ENCODE peak calls at places on chromosome 6, in four cellular contexts. N is lower leg skin, K is GM23248, W is thyroid gland. P is an unnamed sample.

GRCh38 chr6:6392214-6393068 is 72.0 kb upstream of the F13A1 start:
- DNase-seq in N (no peak), W (no peak), K (no peak), P (no peak)

GRCh38 chr6:30043744-30044143 is 17.3 kb upstream of the POLR1H start:
- DNase-seq in K (no peak), W (no peak), N (no peak), P (no peak)

GRCh38 chr6:28335040-28335563 is 846 bp downstream of the ZSCAN31 start:
- DNase-seq in N (no peak), W (peak; percentile 11), K (no peak), P (no peak)

GRCh38 chr6:113697642-113698410 is 159.3 kb upstream of the MARCKS start:
- DNase-seq in N (no peak), W (no peak), K (peak; percentile 92), P (peak; percentile 74)

GRCh38 chr6:170434821-170435155 is 118.3 kb downstream of the PSMB1 start:
- DNase-seq in N (peak; percentile 76), W (no peak), K (no peak), P (no peak)

GRCh38 chr6:13710552-13711383 is 867 bp downstream of the RANBP9 start:
- DNase-seq in K (peak; percentile 62), N (peak; percentile 88), W (peak; percentile 64), P (no peak)

GRCh38 chr6:104689551-104690205 is 170.0 kb downstream of the HACE1 start:
- DNase-seq in N (no peak), K (peak; percentile 81), W (no peak), P (peak; percentile 21)

GRCh38 chr6:7749493-7749892 is 23.6 kb downstream of the BMP6 start:
- DNase-seq in N (no peak), K (peak; percentile 63), W (no peak), P (no peak)

GRCh38 chr6:105484238-105485161 is 81.6 kb upstream of the PREP start:
- DNase-seq in W (no peak), N (no peak), K (peak; percentile 60), P (no peak)

GRCh38 chr6:12014027-12014872 is 2.1 kb downstream of the HIVEP1 start:
- DNase-seq in W (no peak), N (no peak), K (peak; percentile 73), P (no peak)

GRCh38 chr6:84282566-84282965 is 55.1 kb upstream of the CEP162 start:
- DNase-seq in N (peak; percentile 83), K (peak; percentile 75), W (peak; percentile 50), P (peak; percentile 78)

GRCh38 chr6:11202513-11203305 is 29.8 kb downstream of the NEDD9 start:
- DNase-seq in K (no peak), N (no peak), W (peak; percentile 17), P (no peak)

GRCh38 chr6:66396145-66396544 is 689.1 kb upstream of the EYS start:
- DNase-seq in N (no peak), W (no peak), K (no peak), P (no peak)

GRCh38 chr6:11978169-11978987 is 33.7 kb upstream of the HIVEP1 start:
- DNase-seq in N (no peak), W (no peak), K (no peak), P (no peak)

GRCh38 chr6:18263561-18264337 is 581 bp downstream of the DEK start:
- DNase-seq in K (peak; percentile 83), W (peak; percentile 71), N (peak; percentile 92), P (no peak)

GRCh38 chr6:108442770-108443520 is 117.8 kb upstream of the FOXO3 start:
- DNase-seq in N (no peak), K (no peak), W (no peak), P (no peak)

GRCh38 chr6:56840467-56841371 is 114.2 kb upstream of the BEND6 start:
- DNase-seq in N (no peak), W (no peak), K (peak; percentile 86), P (no peak)

GRCh38 chr6:56841751-56842150 is 113.2 kb upstream of the BEND6 start:
- DNase-seq in K (no peak), N (no peak), W (no peak), P (no peak)

GRCh38 chr6:56839533-56840183 is 115.2 kb upstream of the BEND6 start:
- DNase-seq in W (no peak), K (no peak), N (no peak), P (no peak)

GRCh38 chr6:56842602-56843475 is 112.1 kb upstream of the BEND6 start:
- DNase-seq in N (peak; percentile 87), K (peak; percentile 76), W (peak; percentile 19), P (no peak)

GRCh38 chr6:56841372-56841749 is 113.5 kb upstream of the BEND6 start:
- DNase-seq in N (no peak), K (no peak), W (no peak), P (no peak)
- H3K4me3 ChIP-seq in N (no peak overlapping the region), K (peak overlapping the region; percentile 95), W (no peak overlapping the region), P (peak overlapping the region; percentile 86)

GRCh38 chr6:148524976-148525375 is 182.3 kb downstream of the SASH1 start:
- DNase-seq in W (no peak), N (no peak), K (peak; percentile 89), P (peak; percentile 77)
- H3K4me3 ChIP-seq in W (no peak overlapping the region), N (no peak overlapping the region), K (peak overlapping the region; percentile 64), P (peak overlapping the region; percentile 4)

DNA sequence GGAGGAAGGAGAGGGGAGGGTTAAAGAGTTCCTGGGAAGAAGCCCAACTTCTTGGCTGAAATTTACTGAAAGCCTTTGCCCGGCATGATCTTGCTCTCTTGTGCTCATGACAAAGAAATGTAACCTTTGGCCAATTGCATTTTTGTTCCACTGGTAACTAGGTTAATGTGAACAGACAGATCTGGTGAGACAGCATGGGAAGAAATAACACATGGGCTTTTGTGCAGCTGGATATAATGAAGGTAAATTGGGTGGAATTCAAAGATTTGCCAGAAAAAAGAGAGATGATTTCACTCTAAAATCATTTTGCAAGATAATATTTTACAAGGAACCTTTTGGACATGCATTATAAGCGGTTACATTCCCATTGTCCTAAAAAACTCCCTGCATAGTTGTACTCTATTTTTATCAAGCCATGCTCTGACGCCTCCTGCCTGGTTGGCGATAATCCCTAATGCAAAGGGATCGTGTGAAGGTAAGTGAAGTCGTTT is 161.1 kb upstream of the AGPAT4 start:
- DNase-seq in N (no peak), W (no peak), K (peak; percentile 95), P (peak; percentile 96)
- H3K4me3 ChIP-seq in N (no peak overlapping the region), W (no peak overlapping the region), K (peak overlapping the region; percentile 41), P (no peak overlapping the region)

GRCh38 chr6:22632561-22632960 is 63.2 kb downstream of the HDGFL1 start:
- DNase-seq in N (no peak), W (no peak), K (no peak), P (no peak)
- H3K4me3 ChIP-seq in N (no peak overlapping the region), W (no peak overlapping the region), K (no peak overlapping the region), P (no peak overlapping the region)

GRCh38 chr6:127118505-127119360 is at the start of gene RSPO3:
- DNase-seq in W (peak; percentile 24), N (peak; percentile 82), K (peak; percentile 71), P (no peak)

GRCh38 chr6:127120109-127120786 is 1.8 kb downstream of the RSPO3 start:
- DNase-seq in W (peak; percentile 2), N (peak; percentile 84), K (no peak), P (no peak)

GRCh38 chr6:127115032-127115661 is 3.3 kb upstream of the RSPO3 start:
- DNase-seq in N (no peak), K (peak; percentile 89), W (no peak), P (peak; percentile 67)

GRCh38 chr6:127119361-127120108 is 1.1 kb downstream of the RSPO3 start:
- DNase-seq in K (peak; percentile 69), W (peak; percentile 18), N (peak; percentile 83), P (no peak)

DNA sequence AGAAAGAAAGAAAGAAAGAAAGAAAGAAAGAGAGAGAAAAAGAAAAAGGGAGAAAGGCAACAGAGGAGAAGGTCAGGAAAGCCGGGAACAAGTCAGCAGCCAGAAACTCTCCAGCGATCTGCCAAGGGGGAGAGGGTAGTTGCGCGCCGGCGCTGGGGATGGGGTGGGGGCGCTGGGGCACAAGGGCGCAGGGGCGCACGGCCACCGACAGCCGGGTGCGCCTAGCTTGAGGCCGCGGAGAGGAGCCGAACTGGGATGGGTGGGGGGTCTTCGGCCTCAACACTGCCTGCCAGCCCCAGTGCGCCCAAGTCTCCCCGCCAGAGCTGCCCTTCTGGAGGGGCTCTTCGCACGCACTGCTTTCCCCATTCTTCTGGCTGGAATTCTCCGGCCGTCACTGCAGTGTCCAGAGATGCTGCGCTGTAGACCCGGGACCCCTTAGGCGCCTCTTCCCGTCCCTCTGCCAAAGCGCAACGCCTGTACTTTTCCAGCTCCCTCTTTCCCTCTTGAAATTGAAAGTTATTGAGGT is 429 bp upstream of the RSPO3 start:
- DNase-seq in N (peak; percentile 84), W (peak; percentile 3), K (peak; percentile 51), P (no peak)
- H3K4me3 ChIP-seq in N (peak overlapping the region; percentile 23), W (no peak overlapping the region), K (peak overlapping the region; percentile 62), P (peak overlapping the region; percentile 53)

GRCh38 chr6:37559060-37559459 is 59.4 kb upstream of the CCDC167 start:
- DNase-seq in W (no peak), K (no peak), N (no peak), P (no peak)

GRCh38 chr6:37558158-37558557 is 58.5 kb upstream of the CCDC167 start:
- DNase-seq in N (no peak), W (no peak), K (no peak), P (no peak)

GRCh38 chr6:37560737-37561103 is 61.0 kb upstream of the CCDC167 start:
- DNase-seq in K (no peak), W (no peak), N (no peak), P (no peak)

GRCh38 chr6:37558646-37559045 is 59.0 kb upstream of the CCDC167 start:
- DNase-seq in N (no peak), W (no peak), K (no peak), P (no peak)

DNA sequence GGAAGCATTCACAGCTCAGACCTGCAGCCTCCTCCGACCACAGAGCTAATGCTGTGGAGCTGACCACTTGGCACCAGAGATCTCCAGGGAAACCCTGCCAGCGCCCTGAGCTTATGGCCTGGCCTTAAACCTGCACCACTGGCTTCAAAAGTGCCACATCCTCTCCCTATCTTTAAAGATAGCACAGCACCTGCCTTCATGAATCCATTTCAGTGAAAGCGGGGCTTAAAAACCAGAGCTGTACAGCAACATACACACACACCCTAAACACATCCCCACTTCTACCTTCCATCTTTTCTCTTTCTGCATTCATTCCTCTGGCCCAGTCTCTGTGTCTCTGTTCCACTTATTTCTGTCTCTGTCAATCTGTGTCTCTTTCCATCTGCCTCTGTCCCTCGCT is 59.8 kb upstream of the CCDC167 start:
- DNase-seq in N (no peak), K (no peak), W (no peak), P (no peak)
- H3K4me3 ChIP-seq in N (no peak overlapping the region), K (no peak overlapping the region), W (no peak overlapping the region), P (no peak overlapping the region)

GRCh38 chr6:131001113-131001776 is 61.8 kb downstream of the EPB41L2 start:
- DNase-seq in N (no peak), K (no peak), W (no peak), P (no peak)
- H3K4me3 ChIP-seq in N (no peak overlapping the region), K (no peak overlapping the region), W (no peak overlapping the region), P (no peak overlapping the region)

DNA sequence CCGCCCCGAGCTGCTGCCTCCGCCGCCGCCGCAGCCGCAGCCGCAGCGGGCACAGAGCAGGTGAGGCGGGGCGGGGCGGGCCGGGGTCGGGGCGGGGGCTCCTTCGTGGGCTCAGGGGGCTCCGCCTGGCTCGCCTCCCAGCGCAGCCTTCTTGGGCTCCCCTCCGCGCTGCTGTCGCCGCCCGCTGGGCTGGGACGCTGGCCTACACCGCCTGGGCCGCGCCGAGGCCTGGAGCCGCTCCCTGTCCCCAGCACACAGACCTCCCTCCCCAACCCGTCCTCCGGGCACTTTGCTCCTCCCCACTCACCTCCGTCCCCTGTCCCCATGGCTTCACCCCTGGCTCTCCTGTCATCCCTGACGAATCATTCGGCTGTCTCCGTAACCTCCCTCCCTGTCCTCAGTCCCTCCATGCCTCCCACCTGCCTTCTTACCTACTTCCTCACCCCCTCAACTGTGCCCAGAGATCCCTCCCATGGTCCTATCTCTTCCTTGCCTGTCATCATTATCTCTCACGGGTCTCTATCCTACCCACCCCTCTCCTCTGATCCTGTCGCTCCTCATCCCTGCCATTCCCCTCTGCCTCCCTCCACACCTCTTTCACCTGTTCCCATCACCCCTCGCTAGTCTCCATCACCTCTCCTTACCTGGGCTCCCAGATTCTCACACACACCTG is 504 bp downstream of the TTBK1 start:
- DNase-seq in N (no peak), K (no peak), W (no peak), P (no peak)
- H3K4me3 ChIP-seq in N (no peak overlapping the region), K (no peak overlapping the region), W (no peak overlapping the region), P (no peak overlapping the region)